ENCODE peak calls at places on chromosomes 12 and 14, in five cellular contexts. Y is GM12865, K is ascending aorta, V is heart left ventricle, A is lung. X is an unnamed sample.

GRCh38 chr12:124024263-124024678 is 51.3 kb downstream of the ZNF664 start:
- DNase-seq in Y (no peak), K (no peak), A (no peak), V (no peak), X (no peak)

GRCh38 chr12:2282321-2282720 is 229.5 kb downstream of the CACNA1C start:
- DNase-seq in A (no peak), V (no peak), K (no peak), Y (no peak), X (no peak)

GRCh38 chr12:64566882-64567517 is 43.3 kb upstream of the RASSF3 start:
- DNase-seq in K (no peak), A (no peak), V (no peak), Y (no peak), X (no peak)

GRCh38 chr14:102930138-102930752 is 7.8 kb downstream of the AMN start:
- DNase-seq in A (no peak), Y (no peak), K (no peak), V (no peak), X (no peak)

GRCh38 chr12:12387521-12387920 is 30.6 kb downstream of the BORCS5 start:
- DNase-seq in Y (no peak), V (no peak), A (no peak), K (no peak), X (no peak)

GRCh38 chr12:131753041-131753440 is 42.2 kb downstream of the SFSWAP start:
- DNase-seq in Y (no peak), K (no peak), V (no peak), A (no peak), X (no peak)

GRCh38 chr12:70002097-70002911 is 177.3 kb downstream of the MYRFL start:
- DNase-seq in V (peak), K (no peak), Y (no peak), A (no peak), X (no peak)

GRCh38 chr14:88228519-88229236 is 94.4 kb downstream of the KCNK10 start:
- DNase-seq in V (no peak), A (no peak), K (no peak), Y (no peak), X (no peak)

GRCh38 chr12:120183211-120183631 is 11.3 kb downstream of the GCN1 start:
- DNase-seq in V (no peak), A (no peak), K (no peak), Y (no peak), X (no peak)

GRCh38 chr12:52792185-52793029 is 3.5 kb downstream of the KRT3 start:
- DNase-seq in A (no peak), K (no peak), V (no peak), Y (no peak), X (no peak)

GRCh38 chr12:123264642-123265041 is 7.0 kb downstream of the CDK2AP1 start:
- DNase-seq in K (no peak), Y (peak), V (no peak), A (no peak), X (no peak)

GRCh38 chr14:76720382-76720813 is 40.9 kb upstream of the VASH1 start:
- DNase-seq in A (peak), K (no peak), Y (peak), V (peak), X (no peak)

GRCh38 chr12:105352940-105353635 is 22.6 kb downstream of the C12orf75 start:
- DNase-seq in V (no peak), Y (no peak), A (no peak), K (no peak), X (no peak)

GRCh38 chr12:81492131-81492720 is 266.9 kb downstream of the PPFIA2 start:
- DNase-seq in A (no peak), Y (no peak), K (no peak), V (no peak), X (no peak)

GRCh38 chr12:2288001-2288400 is 235.2 kb downstream of the CACNA1C start:
- DNase-seq in K (no peak), A (no peak), V (no peak), Y (no peak), X (no peak)

GRCh38 chr12:62625238-62625637 is 158.6 kb downstream of the MON2 start:
- DNase-seq in Y (no peak), K (no peak), A (no peak), V (no peak), X (no peak)

GRCh38 chr12:123387508-123388217 is 3.7 kb downstream of the KMT5A start:
- DNase-seq in K (no peak), V (no peak), A (no peak), Y (peak), X (no peak)

GRCh38 chr12:123436017-123436964 is at the start of gene RILPL2:
- DNase-seq in V (peak), K (peak), Y (peak), A (peak), X (peak)

GRCh38 chr12:31035226-31035625 is 38.4 kb upstream of the DDX11 start:
- DNase-seq in V (no peak), Y (no peak), A (no peak), K (no peak), X (no peak)

GRCh38 chr12:131101006-131101405 is 147.3 kb downstream of the ADGRD1 start:
- DNase-seq in Y (no peak), V (no peak), A (no peak), K (no peak), X (no peak)

GRCh38 chr14:30468354-30468753 is 90.6 kb upstream of the G2E3 start:
- DNase-seq in K (no peak), Y (no peak), A (no peak), V (no peak), X (no peak)

GRCh38 chr12:65891219-65891618 is 66.9 kb downstream of the HMGA2 start:
- DNase-seq in A (no peak), V (no peak), Y (no peak), K (no peak), X (no peak)

GRCh38 chr14:81819344-81819743 is 285.7 kb upstream of the SEL1L start:
- DNase-seq in A (no peak), K (no peak), V (no peak), Y (no peak), X (no peak)

GRCh38 chr12:122659579-122659978 is 43.6 kb downstream of the HCAR2 start:
- DNase-seq in Y (no peak), V (peak), A (no peak), K (no peak), X (no peak)

GRCh38 chr12:46267618-46268348 is 1.1 kb downstream of the SLC38A1 start:
- DNase-seq in K (no peak), Y (peak), A (no peak), V (no peak), X (no peak)

GRCh38 chr14:37592288-37593274 is 2.5 kb downstream of the FOXA1 start:
- DNase-seq in Y (no peak), A (no peak), K (no peak), V (no peak), X (no peak)

GRCh38 chr12:45184145-45184958 is 31.5 kb upstream of the ANO6 start:
- DNase-seq in K (no peak), A (no peak), Y (no peak), V (no peak), X (no peak)

GRCh38 chr12:94791933-94792332 is 141.6 kb upstream of the TMCC3 start:
- DNase-seq in Y (no peak), K (no peak), A (no peak), V (no peak), X (no peak)

GRCh38 chr12:2845280-2845679 is 10.4 kb upstream of the NRIP2 start:
- DNase-seq in A (no peak), K (no peak), Y (no peak), V (peak), X (no peak)

GRCh38 chr12:121223283-121223946 is 13.5 kb downstream of the P2RX4 start:
- DNase-seq in Y (peak), K (no peak), V (no peak), A (no peak), X (no peak)

GRCh38 chr12:54658306-54659264 is 10.4 kb upstream of the DCD start:
- DNase-seq in Y (peak), A (no peak), K (no peak), V (no peak), X (no peak)

GRCh38 chr12:111643428-111643826 is 42.3 kb downstream of the BRAP start:
- DNase-seq in K (no peak), A (no peak), V (no peak), Y (no peak), X (no peak)

GRCh38 chr14:68401855-68402254 is 391.0 kb downstream of the ZFP36L1 start:
- DNase-seq in K (no peak), A (no peak), Y (peak), V (no peak), X (no peak)